ENCODE peak calls at places on chromosomes 4 and X, in six cellular contexts. P is GDM1; Q is mucosa of descending colon; J is dermis blood vessel endothelial cell; M is activated CD4-positive, alpha-beta T cell treated with anti-CD3 and anti-CD28 coated beads, Interleukin-2, amount 50 U/mL, for 1 hour; D is progenitor cell of endocrine pancreas. G is an unnamed sample.
A peak's percentile ranks its signal among the peaks of the same experiment; 100 is the strongest.

GRCh38 chr4:125368684-125369083 is 53.9 kb downstream of the FAT4 start:
- DNase-seq in P (no peak), Q (no peak), J (peak; percentile 51), M (no peak), D (no peak), G (no peak)

GRCh38 chr4:48653217-48654014 is 126.7 kb downstream of the FRYL start:
- DNase-seq in P (no peak), Q (no peak), J (no peak), M (peak; percentile 24), D (no peak), G (peak; percentile 69)

GRCh38 chrX:130260316-130260715 is 8.4 kb downstream of the ZNF280C start:
- DNase-seq in P (no peak), Q (no peak), J (no peak), M (no peak), D (no peak), G (no peak)

GRCh38 chr4:1036095-1036494 is 24.7 kb downstream of the FGFRL1 start:
- DNase-seq in P (no peak), Q (no peak), J (no peak), M (no peak), D (no peak), G (no peak)

GRCh38 chrX:727738-728621 is 97.4 kb downstream of the SHOX start:
- DNase-seq in P (no peak), Q (no peak), J (no peak), M (no peak), D (no peak), G (no peak)

GRCh38 chr4:54400802-54401201 is 171.7 kb downstream of the PDGFRA start:
- DNase-seq in P (no peak), Q (no peak), J (peak; percentile 88), M (no peak), D (no peak), G (no peak)

GRCh38 chr4:54101190-54102041 is 1.5 kb downstream of the GSX2 start:
- DNase-seq in P (no peak), Q (no peak), J (no peak), M (no peak), D (no peak), G (no peak)

GRCh38 chrX:79515529-79515928 is 148.4 kb upstream of the ITM2A start:
- DNase-seq in P (no peak), Q (no peak), J (no peak), M (no peak), D (no peak), G (no peak)

GRCh38 chr4:95386410-95386809 is 162.4 kb downstream of the UNC5C start:
- DNase-seq in P (no peak), Q (no peak), J (no peak), M (no peak), D (no peak), G (no peak)

GRCh38 chrX:122219735-122220134 is 964.3 kb upstream of the GRIA3 start:
- DNase-seq in P (no peak), Q (no peak), J (no peak), M (no peak), D (no peak), G (no peak)

GRCh38 chrX:3811331-3812311 is 98.2 kb upstream of the PRKX start:
- DNase-seq in P (peak; percentile 50), Q (peak; percentile 20), J (peak; percentile 61), M (peak; percentile 29), D (no peak), G (no peak)

GRCh38 chr4:183492791-183493221 is 12.1 kb upstream of the ING2 start:
- DNase-seq in P (no peak), Q (no peak), J (peak; percentile 42), M (no peak), D (no peak), G (no peak)

GRCh38 chrX:98407526-98408049 is 1523.9 kb downstream of the RPA4 start:
- DNase-seq in P (no peak), Q (no peak), J (no peak), M (no peak), D (no peak), G (no peak)

GRCh38 chrX:117839544-117839943 is 277.1 kb downstream of the KLHL13 start:
- DNase-seq in P (no peak), Q (no peak), J (no peak), M (no peak), D (no peak), G (no peak)

GRCh38 chr4:78565971-78566372 is 14.4 kb downstream of the ANXA3 start:
- DNase-seq in P (no peak), Q (no peak), J (no peak), M (no peak), D (no peak), G (no peak)

GRCh38 chr4:40515398-40516293 is 114.0 kb downstream of the RBM47 start:
- DNase-seq in P (no peak), Q (peak; percentile 90), J (no peak), M (no peak), D (no peak), G (no peak)

GRCh38 chr4:155973639-155974475 is 20.2 kb upstream of the CTSO start:
- DNase-seq in P (no peak), Q (no peak), J (no peak), M (no peak), D (no peak), G (no peak)

GRCh38 chr4:121551881-121552280 is 144.9 kb downstream of the ANXA5 start:
- DNase-seq in P (no peak), Q (no peak), J (peak; percentile 75), M (no peak), D (no peak), G (no peak)

GRCh38 chr4:147901886-147902285 is 170.0 kb downstream of the ARHGAP10 start:
- DNase-seq in P (no peak), Q (no peak), J (no peak), M (no peak), D (no peak), G (no peak)

GRCh38 chr4:124806403-124806802 is 93.9 kb upstream of the ANKRD50 start:
- DNase-seq in P (no peak), Q (no peak), J (peak; percentile 9), M (no peak), D (no peak), G (no peak)

GRCh38 chrX:1351981-1352714 is 15.6 kb downstream of the IL3RA start:
- DNase-seq in P (no peak), Q (no peak), J (no peak), M (no peak), D (no peak), G (no peak)

GRCh38 chrX:14051416-14051815 is 21.7 kb upstream of the GEMIN8 start:
- DNase-seq in P (no peak), Q (peak; percentile 43), J (no peak), M (no peak), D (no peak), G (no peak)

GRCh38 chr4:67713531-67714247 is 12.7 kb upstream of the UBA6 start:
- DNase-seq in P (no peak), Q (peak; percentile 9), J (peak; percentile 64), M (no peak), D (no peak), G (no peak)

GRCh38 chr4:127249066-127249766 is 383.5 kb upstream of the INTU start:
- DNase-seq in P (no peak), Q (no peak), J (no peak), M (no peak), D (no peak), G (no peak)

GRCh38 chr4:179509489-179509888 is 2067.3 kb upstream of the AGA start:
- DNase-seq in P (no peak), Q (no peak), J (no peak), M (no peak), D (no peak), G (no peak)

GRCh38 chr4:26779674-26780073 is 81.0 kb upstream of the STIM2 start:
- DNase-seq in P (no peak), Q (no peak), J (no peak), M (no peak), D (no peak), G (no peak)

GRCh38 chrX:56794404-56794803 is 65.4 kb downstream of the NBDY start:
- DNase-seq in P (no peak), Q (no peak), J (no peak), M (no peak), D (no peak), G (no peak)

GRCh38 chr4:149280886-149281285 is 534.8 kb downstream of the IQCM start:
- DNase-seq in P (no peak), Q (no peak), J (no peak), M (no peak), D (no peak), G (no peak)

GRCh38 chrX:65985922-65986588 is 53.8 kb downstream of the VSIG4 start:
- DNase-seq in P (peak; percentile 85), Q (peak; percentile 58), J (peak; percentile 70), M (peak; percentile 18), D (no peak), G (no peak)

G was measured in heart left ventricle.